ENCODE peak calls at places on chromosomes 16 and 17, in six cellular contexts. S, W, X, H, Q and G are unnamed samples.

GRCh38 chr16:4298761-4299522 is 16.9 kb upstream of the GLIS2 start:
- DNase-seq in S (peak; percentile 90), W (peak; percentile 94), X (peak; percentile 89), H (peak; percentile 75), Q (peak; percentile 80), G (no peak)

GRCh38 chr16:17416461-17417221 is 54.1 kb downstream of the XYLT1 start:
- DNase-seq in S (no peak), W (peak; percentile 38), X (no peak), H (peak; percentile 59), Q (peak; percentile 21), G (no peak)

GRCh38 chr17:614637-615546 is 99.7 kb downstream of the VPS53 start:
- DNase-seq in S (peak; percentile 23), W (peak; percentile 72), X (peak; percentile 80), H (no peak), Q (no peak), G (no peak)

GRCh38 chr16:66223176-66223780 is 143.2 kb upstream of the CDH5 start:
- DNase-seq in S (peak; percentile 15), W (peak; percentile 68), X (no peak), H (no peak), Q (no peak), G (no peak)

GRCh38 chr16:73717266-73718057 is 579.2 kb upstream of the PSMD7 start:
- DNase-seq in S (no peak), W (no peak), X (no peak), H (no peak), Q (no peak), G (peak; percentile 6)

GRCh38 chr17:18921912-18922451 is 30.0 kb upstream of the SLC5A10 start:
- DNase-seq in S (no peak), W (peak; percentile 68), X (peak; percentile 94), H (no peak), Q (no peak), G (no peak)

GRCh38 chr17:16915752-16916556 is 56.0 kb downstream of the TNFRSF13B start:
- DNase-seq in S (peak; percentile 41), W (peak; percentile 16), X (peak; percentile 86), H (peak; percentile 63), Q (peak; percentile 40), G (no peak)

GRCh38 chr17:65742433-65743312 is 181.2 kb upstream of the AXIN2 start:
- DNase-seq in S (peak; percentile 18), W (peak; percentile 87), X (peak; percentile 95), H (no peak), Q (no peak), G (no peak)

GRCh38 chr16:86198201-86199118 is 299.5 kb downstream of the IRF8 start:
- DNase-seq in S (peak; percentile 33), W (no peak), X (no peak), H (no peak), Q (no peak), G (no peak)

GRCh38 chr17:18959071-18959844 is 7.3 kb downstream of the SLC5A10 start:
- DNase-seq in S (no peak), W (no peak), X (no peak), H (peak; percentile 23), Q (no peak), G (no peak)

GRCh38 chr17:43986225-43986981 is 18.0 kb upstream of the NAGS start:
- DNase-seq in S (no peak), W (no peak), X (no peak), H (no peak), Q (no peak), G (no peak)

GRCh38 chr17:43983515-43984411 is 20.7 kb upstream of the NAGS start:
- DNase-seq in S (no peak), W (no peak), X (no peak), H (peak; percentile 54), Q (no peak), G (no peak)

GRCh38 chr17:43983196-43983514 is 21.3 kb upstream of the NAGS start:
- DNase-seq in S (no peak), W (no peak), X (no peak), H (no peak), Q (no peak), G (no peak)

GRCh38 chr17:43982171-43982570 is 22.3 kb upstream of the NAGS start:
- DNase-seq in S (no peak), W (no peak), X (no peak), H (no peak), Q (no peak), G (no peak)

GRCh38 chr17:43984521-43984920 is 19.9 kb upstream of the NAGS start:
- DNase-seq in S (no peak), W (no peak), X (no peak), H (no peak), Q (no peak), G (no peak)
- H3K27ac ChIP-seq in S (no peak overlapping the region), W (no peak overlapping the region), X (no peak overlapping the region), H (no peak overlapping the region), Q (no peak overlapping the region), G (no peak overlapping the region)

GRCh38 chr16:89821438-89822187 is 5.2 kb upstream of the FANCA start:
- DNase-seq in S (no peak), W (no peak), X (no peak), H (no peak), Q (no peak), G (no peak)

GRCh38 chr16:89827383-89828198 is 684 bp upstream of the SPIRE2 start:
- DNase-seq in S (peak; percentile 91), W (peak; percentile 62), X (peak; percentile 33), H (peak; percentile 54), Q (peak; percentile 46), G (peak; percentile 36)

GRCh38 chr16:89826531-89827382 is 1.5 kb upstream of the SPIRE2 start:
- DNase-seq in S (peak; percentile 24), W (no peak), X (no peak), H (no peak), Q (no peak), G (no peak)

GRCh38 chr16:89823087-89823823 is 5.0 kb upstream of the SPIRE2 start:
- DNase-seq in S (no peak), W (no peak), X (no peak), H (no peak), Q (no peak), G (no peak)

DNA sequence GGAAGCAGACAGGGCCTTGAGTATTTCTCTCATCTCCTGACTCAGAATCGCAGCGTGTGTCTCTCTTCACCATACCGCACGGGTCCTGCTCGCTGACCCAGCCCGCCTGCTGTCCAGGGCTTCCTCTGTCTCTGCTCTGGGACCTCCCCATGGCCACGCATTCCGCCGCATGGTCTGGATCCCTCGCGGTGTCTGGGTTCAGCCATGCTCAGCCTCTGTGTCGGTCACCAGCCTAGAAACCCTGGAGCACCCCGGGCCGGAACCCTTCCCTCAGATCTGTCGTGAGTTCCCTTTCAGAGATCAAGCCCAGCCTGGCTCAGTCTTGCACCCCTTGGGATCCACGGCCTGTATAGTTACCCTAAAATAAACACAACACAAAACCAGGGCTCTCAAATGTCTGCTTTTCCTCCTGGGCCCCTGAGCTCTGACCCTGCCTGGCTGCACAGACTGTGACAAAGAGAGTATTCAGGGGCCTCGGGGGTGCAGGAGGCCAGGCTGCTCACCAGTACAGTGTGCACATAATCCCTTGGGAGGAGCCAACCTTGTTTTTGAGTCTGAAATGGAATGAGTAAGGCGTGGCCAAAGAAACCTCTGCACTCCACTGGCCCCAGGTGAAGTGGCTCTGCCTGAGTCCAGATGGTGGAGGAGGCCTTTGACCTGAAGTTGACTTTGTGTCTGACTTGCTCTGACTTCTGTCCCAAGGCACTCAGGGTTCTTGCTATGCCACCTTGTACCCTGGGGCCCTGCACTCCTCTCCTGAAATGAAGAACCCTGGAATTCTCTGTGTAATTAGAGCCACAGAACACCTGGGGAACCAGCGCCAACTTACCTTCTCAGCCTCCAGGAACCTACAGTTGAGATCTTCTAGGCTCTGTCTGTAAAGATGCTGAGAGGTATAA is 5.8 kb upstream of the SPIRE2 start:
- DNase-seq in S (no peak), W (no peak), X (no peak), H (peak; percentile 43), Q (no peak), G (no peak)
- H3K27ac ChIP-seq in S (no peak overlapping the region), W (no peak overlapping the region), X (no peak overlapping the region), H (peak overlapping the region; percentile 33), Q (no peak overlapping the region), G (no peak overlapping the region)

GRCh38 chr16:87392823-87393679 is 915 bp downstream of the MAP1LC3B start:
- DNase-seq in S (peak; percentile 57), W (peak; percentile 47), X (peak; percentile 36), H (peak; percentile 65), Q (peak; percentile 34), G (no peak)
- H3K27ac ChIP-seq in S (peak overlapping the region; percentile 22), W (peak overlapping the region; percentile 8), X (no peak overlapping the region), H (peak overlapping the region; percentile 95), Q (peak overlapping the region; percentile 99), G (no peak overlapping the region)

GRCh38 chr17:78653382-78653781 is 76.2 kb upstream of the DNAH17 start:
- DNase-seq in S (no peak), W (peak; percentile 47), X (peak; percentile 58), H (no peak), Q (no peak), G (no peak)
- H3K27ac ChIP-seq in S (no peak overlapping the region), W (no peak overlapping the region), X (no peak overlapping the region), H (no peak overlapping the region), Q (no peak overlapping the region), G (no peak overlapping the region)

GRCh38 chr16:88760424-88761142 is 24.4 kb downstream of the PIEZO1 start:
- DNase-seq in S (no peak), W (no peak), X (no peak), H (no peak), Q (no peak), G (no peak)
- H3K27ac ChIP-seq in S (no peak overlapping the region), W (no peak overlapping the region), X (no peak overlapping the region), H (peak overlapping the region; percentile 99), Q (no peak overlapping the region), G (no peak overlapping the region)